ENCODE peak calls at places on chromosomes 3 and 15, in nine cellular contexts. F is transverse colon, L is A549, S is breast epithelium, N is adrenal gland, V is body of pancreas, O is IMR-90, D is HepG2, E is sigmoid colon. K is an unnamed sample.

GRCh38 chr3:170154569-170155143 is 26.9 kb downstream of the PHC3 start:
- DNase-seq in D (no peak), E (no peak), N (no peak), O (no peak), F (no peak), L (no peak), S (no peak), V (no peak), K (no peak)

GRCh38 chr3:114052216-114052615 is 4.1 kb downstream of the CCDC191 start:
- DNase-seq in N (no peak), F (no peak), L (no peak), V (no peak), D (no peak), E (no peak), O (peak; percentile 11), S (no peak), K (no peak)

GRCh38 chr3:157752952-157753351 is 249.7 kb upstream of the VEPH1 start:
- DNase-seq in N (no peak), D (no peak), E (no peak), L (no peak), O (no peak), F (no peak), S (no peak), V (no peak), K (no peak)

GRCh38 chr3:97720417-97720816 is 44.1 kb upstream of the ARL6 start:
- DNase-seq in D (no peak), O (no peak), N (no peak), E (no peak), S (no peak), F (no peak), L (no peak), V (no peak), K (no peak)

GRCh38 chr15:99425666-99426301 is 140.0 kb upstream of the MEF2A start:
- DNase-seq in S (no peak), O (no peak), D (no peak), V (no peak), L (no peak), N (no peak), E (peak; percentile 61), F (peak; percentile 11), K (no peak)

GRCh38 chr3:192372001-192372400 is 355.3 kb downstream of the FGF12 start:
- DNase-seq in L (no peak), E (no peak), V (no peak), F (no peak), D (no peak), O (no peak), N (no peak), S (no peak), K (no peak)

GRCh38 chr15:80567721-80568157 is 127.4 kb upstream of the ABHD17C start:
- DNase-seq in O (peak; percentile 89), N (peak; percentile 71), V (peak; percentile 64), D (peak; percentile 72), S (no peak), F (peak; percentile 54), E (peak; percentile 67), L (peak; percentile 89), K (peak; percentile 55)

GRCh38 chr3:159804726-159805410 is 183.8 kb upstream of the IL12A start:
- DNase-seq in N (peak; percentile 72), L (peak; percentile 77), E (peak; percentile 90), V (peak; percentile 72), D (peak; percentile 73), S (no peak), O (peak; percentile 92), F (peak; percentile 73), K (peak; percentile 56)

GRCh38 chr15:36331531-36332275 is 247.7 kb upstream of the CDIN1 start:
- DNase-seq in S (no peak), F (no peak), E (no peak), N (no peak), O (no peak), V (no peak), L (no peak), D (no peak), K (no peak)

GRCh38 chr3:159260049-159260662 is 458.3 kb downstream of the MFSD1 start:
- DNase-seq in D (peak; percentile 56), V (peak; percentile 62), E (no peak), N (peak; percentile 65), S (no peak), O (peak; percentile 77), F (peak; percentile 25), L (peak; percentile 19), K (peak; percentile 29)

GRCh38 chr3:50158747-50159146 is 3.6 kb downstream of the SEMA3F start:
- DNase-seq in L (no peak), D (no peak), N (no peak), V (no peak), O (no peak), E (no peak), S (no peak), F (no peak), K (no peak)
- TF ChIP-seq CTCF in L (no peak), D (no peak), N (no peak), V (no peak), O (no peak), E (no peak), S (no peak), F (no peak), K (no peak)

DNA sequence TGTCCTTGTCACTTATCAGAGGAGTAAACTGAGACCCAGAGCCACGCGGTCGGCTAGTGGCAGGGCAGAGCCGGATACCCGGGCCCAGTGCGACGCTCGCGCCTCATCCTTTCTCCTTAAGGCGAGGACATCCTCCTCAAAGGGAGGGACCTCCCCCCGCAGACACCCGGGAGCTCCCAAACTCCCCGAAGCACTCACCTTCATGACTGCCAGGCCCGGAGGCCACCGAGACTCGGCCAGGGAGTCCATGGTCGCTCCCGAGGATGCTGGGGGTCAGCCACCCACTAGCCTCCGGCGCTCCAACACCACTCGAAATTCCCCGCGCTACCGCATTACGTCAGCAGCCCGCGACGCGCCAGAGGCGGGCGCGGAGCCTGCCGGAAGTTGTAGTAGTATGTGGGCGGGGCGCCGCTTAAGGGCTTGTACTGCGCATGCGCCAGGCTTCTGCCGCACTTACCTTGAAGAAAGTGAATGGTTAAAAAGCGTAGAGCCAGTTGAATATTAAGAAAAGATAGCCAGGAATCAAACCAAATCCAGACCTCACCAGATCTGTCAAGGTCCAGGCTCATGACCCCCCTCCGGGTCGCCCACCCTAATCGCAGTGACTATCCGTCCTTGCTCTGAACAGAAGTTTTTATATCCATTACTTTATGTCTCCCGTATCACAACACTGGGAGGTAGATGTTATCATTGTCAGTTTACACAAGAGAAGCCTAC is at the start of gene RAD18:
- DNase-seq in O (peak; percentile 89), F (peak; percentile 94), L (peak; percentile 80), N (peak; percentile 94), D (peak; percentile 83), E (peak; percentile 94), S (peak; percentile 90), V (peak; percentile 93), K (peak; percentile 98)
- TF ChIP-seq POLR2A in O (peak; percentile 57), F (peak; percentile 34), L (peak; percentile 43), N (peak; percentile 35), D (peak; percentile 51), E (no peak), S (no peak), V (no peak), K (no peak)

DNA sequence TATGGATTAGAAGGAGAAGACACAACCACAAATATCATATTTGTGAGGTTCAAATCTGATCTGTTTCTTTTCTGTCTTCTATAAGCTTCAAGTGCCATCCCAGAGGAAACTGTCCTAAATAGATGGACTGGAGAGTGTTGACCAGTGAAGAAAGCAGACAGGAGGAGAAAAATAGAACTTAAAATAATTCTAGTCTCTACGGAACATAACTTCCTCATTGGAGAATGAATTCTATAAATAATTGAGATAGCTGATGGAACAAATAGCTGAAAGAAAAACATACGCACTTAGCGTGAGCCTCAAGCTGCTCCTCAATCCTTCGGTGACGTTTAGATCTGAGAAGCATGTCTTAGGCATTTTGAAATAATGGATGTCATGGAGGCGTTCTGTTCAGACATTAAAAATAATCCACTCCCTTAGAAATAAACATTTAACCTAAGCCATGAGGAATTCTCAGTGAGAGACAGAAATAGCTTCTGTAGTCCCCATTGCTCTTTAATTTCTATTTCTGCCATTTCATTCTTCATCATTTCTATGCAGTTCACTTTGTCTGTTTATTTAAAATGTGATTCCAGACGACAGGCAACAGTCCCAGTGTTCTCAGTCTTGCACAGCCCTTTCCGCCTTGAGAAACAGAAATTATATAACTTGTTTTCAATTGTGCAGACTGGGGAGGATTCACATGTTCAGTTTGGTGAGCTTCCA is 97.2 kb downstream of the NR1D2 start:
- DNase-seq in F (no peak), V (no peak), S (no peak), N (no peak), L (no peak), O (peak; percentile 58), E (peak; percentile 77), D (no peak), K (no peak)
- H3K4me3 ChIP-seq in F (no peak overlapping the region), V (no peak overlapping the region), S (peak overlapping the region; percentile 7), N (no peak overlapping the region), L (no peak overlapping the region), O (no peak overlapping the region), E (no peak overlapping the region), D (no peak overlapping the region), K (no peak overlapping the region)

GRCh38 chr15:70149667-70150404 is 52.1 kb upstream of the TLE3 start:
- DNase-seq in N (no peak), O (peak; percentile 83), S (no peak), F (no peak), L (no peak), E (no peak), V (no peak), D (no peak), K (no peak)
- TF ChIP-seq CTCF in N (no peak), O (no peak), S (no peak), F (no peak), L (no peak), E (no peak), V (no peak), D (peak; percentile 32), K (no peak)

DNA sequence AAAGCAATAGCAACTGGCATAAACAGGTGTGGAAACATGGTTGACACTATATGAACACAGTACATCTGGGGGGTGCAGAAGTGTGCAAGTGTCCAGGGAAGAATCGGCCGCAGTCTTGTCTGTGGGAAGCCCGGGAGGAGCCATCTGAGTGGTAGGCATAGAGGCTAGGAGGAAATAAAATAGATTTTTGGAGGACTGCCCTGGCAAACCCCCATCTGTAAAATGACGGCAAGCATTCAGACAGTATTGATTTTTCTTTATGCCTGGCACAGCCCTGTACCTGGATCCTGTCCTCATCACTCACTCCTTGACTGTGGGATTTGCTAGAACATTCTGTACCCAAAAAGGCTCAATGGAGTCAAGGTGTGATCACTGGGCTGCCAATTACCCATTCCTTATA is 31.3 kb downstream of the THSD4 start:
- DNase-seq in O (no peak), D (no peak), S (no peak), N (no peak), F (no peak), L (no peak), E (no peak), V (peak; percentile 71), K (no peak)
- TF ChIP-seq POLR2A in O (no peak), D (no peak), S (no peak), N (no peak), F (no peak), L (no peak), E (no peak), V (no peak), K (no peak)

K was measured in lower leg skin.